ENCODE peak calls at places on chromosomes 7 and 10, in four cellular contexts. W, A, O and Q are unnamed samples.

GRCh38 chr7:99665312-99665759 is 14.5 kb downstream of the CYP3A5 start:
- DNase-seq in W (peak), A (no peak), O (no peak), Q (no peak)

GRCh38 chr7:151115836-151116418 is 29.7 kb downstream of the AGAP3 start:
- DNase-seq in W (no peak), A (no peak), O (no peak), Q (no peak)

GRCh38 chr10:78300526-78300925 is 266.9 kb downstream of the RPS24 start:
- DNase-seq in W (no peak), A (no peak), O (no peak), Q (no peak)

GRCh38 chr10:76150139-76150885 is 718.9 kb downstream of the LRMDA start:
- DNase-seq in W (no peak), A (no peak), O (peak), Q (no peak)

GRCh38 chr7:20785211-20786048 is 1.3 kb downstream of the SP8 start:
- DNase-seq in W (no peak), A (no peak), O (no peak), Q (no peak)

GRCh38 chr10:127102176-127102575 is 94.2 kb downstream of the INSYN2A start:
- DNase-seq in W (no peak), A (no peak), O (no peak), Q (no peak)

GRCh38 chr7:140696024-140696678 is 357 bp upstream of the NDUFB2 start:
- DNase-seq in W (peak), A (no peak), O (peak), Q (no peak)

GRCh38 chr10:4196948-4197390 is 412.0 kb upstream of the KLF6 start:
- DNase-seq in W (no peak), A (no peak), O (no peak), Q (peak)

GRCh38 chr7:146565872-146566271 is 449.3 kb downstream of the CNTNAP2 start:
- DNase-seq in W (no peak), A (no peak), O (no peak), Q (no peak)

GRCh38 chr7:15643000-15643705 is 43.3 kb downstream of the MEOX2 start:
- DNase-seq in W (no peak), A (no peak), O (no peak), Q (no peak)

GRCh38 chr10:122083478-122084025 is 94.6 kb downstream of the TACC2 start:
- DNase-seq in W (no peak), A (no peak), O (no peak), Q (no peak)

GRCh38 chr10:98418596-98419265 is 3.7 kb upstream of the PYROXD2 start:
- DNase-seq in W (no peak), A (no peak), O (no peak), Q (no peak)

GRCh38 chr10:61904711-61905445 is 3.4 kb downstream of the ARID5B start:
- DNase-seq in W (peak), A (peak), O (peak), Q (peak)

GRCh38 chr10:659710-660141 is 29.7 kb downstream of the DIP2C start:
- DNase-seq in W (no peak), A (no peak), O (no peak), Q (peak)
- TF ChIP-seq POLR2A in W (no peak), A (no peak), O (no peak), Q (no peak)

DNA sequence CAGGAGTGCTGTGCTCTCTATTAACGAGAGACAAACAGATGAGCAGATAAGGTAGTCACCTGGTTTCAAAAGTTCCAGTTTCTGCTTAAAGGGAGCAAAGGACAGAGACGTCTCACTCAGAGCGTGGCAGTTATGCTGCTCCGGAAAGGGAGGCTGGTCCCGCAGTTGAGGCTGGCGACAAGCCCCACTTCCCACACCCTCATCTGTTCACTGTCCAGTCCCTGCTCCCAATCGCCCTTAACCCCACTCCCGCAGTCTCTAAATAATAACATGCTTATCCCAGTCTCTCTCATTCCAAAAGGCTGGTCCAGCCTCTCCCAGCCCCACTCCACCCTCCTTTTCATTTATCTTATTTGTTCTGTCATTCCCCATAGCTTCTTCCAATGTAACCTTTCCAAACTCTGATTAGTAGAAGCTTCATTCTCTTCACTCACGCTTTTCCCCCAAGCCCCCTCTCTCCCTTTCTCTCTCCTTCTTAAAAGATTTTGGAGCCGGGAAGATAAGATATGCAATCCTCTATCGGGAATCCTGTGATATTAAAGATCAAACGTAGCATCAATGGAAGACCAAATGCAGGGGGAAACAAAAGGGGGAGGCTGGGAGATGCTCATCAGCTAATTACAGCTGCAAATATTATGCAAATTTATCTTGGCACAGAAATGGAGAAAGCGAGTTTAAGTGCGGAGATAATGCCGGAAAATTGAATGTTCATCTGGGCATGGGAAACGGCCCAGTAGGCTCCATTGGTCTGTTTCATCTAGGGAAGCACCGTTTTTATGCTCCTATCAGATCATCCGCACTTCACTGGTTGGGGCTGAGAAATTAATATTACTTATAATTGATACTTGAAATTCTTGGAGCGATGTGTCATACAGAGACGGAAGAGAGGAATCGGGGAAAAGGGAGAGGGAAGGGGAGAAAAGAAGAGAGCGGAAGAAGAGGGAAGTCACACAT is 16.3 kb upstream of the GATA3 start:
- DNase-seq in W (no peak), A (no peak), O (no peak), Q (peak)
- TF ChIP-seq MYC in W (no peak), A (no peak), O (no peak), Q (no peak)

GRCh38 chr7:17253885-17254284 is 44.6 kb upstream of the AHR start:
- DNase-seq in W (no peak), A (no peak), O (no peak), Q (no peak)

GRCh38 chr7:17256375-17256774 is 42.1 kb upstream of the AHR start:
- DNase-seq in W (no peak), A (no peak), O (no peak), Q (no peak)

DNA sequence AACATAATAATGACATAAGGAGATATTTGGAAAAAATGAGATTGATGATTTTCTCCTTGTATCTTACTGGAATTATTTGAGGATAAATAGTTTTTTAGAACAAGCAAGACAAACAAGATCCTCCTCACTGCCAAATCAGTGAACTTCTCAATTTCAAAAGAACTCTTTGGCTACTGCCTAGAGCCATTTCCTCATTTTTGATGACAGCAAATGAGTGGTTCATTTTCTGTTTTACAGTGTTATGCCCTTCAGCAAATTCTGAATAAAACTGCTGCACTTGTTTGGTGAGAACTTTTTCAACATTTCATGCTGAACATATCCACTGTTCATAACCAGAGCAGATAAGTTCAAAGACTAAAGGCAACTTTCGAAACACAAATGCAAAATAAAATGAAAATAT is 42.5 kb upstream of the AHR start:
- DNase-seq in W (no peak), A (no peak), O (no peak), Q (no peak)
- H3K9ac ChIP-seq in W (no peak), A (no peak), O (no peak), Q (no peak)

DNA sequence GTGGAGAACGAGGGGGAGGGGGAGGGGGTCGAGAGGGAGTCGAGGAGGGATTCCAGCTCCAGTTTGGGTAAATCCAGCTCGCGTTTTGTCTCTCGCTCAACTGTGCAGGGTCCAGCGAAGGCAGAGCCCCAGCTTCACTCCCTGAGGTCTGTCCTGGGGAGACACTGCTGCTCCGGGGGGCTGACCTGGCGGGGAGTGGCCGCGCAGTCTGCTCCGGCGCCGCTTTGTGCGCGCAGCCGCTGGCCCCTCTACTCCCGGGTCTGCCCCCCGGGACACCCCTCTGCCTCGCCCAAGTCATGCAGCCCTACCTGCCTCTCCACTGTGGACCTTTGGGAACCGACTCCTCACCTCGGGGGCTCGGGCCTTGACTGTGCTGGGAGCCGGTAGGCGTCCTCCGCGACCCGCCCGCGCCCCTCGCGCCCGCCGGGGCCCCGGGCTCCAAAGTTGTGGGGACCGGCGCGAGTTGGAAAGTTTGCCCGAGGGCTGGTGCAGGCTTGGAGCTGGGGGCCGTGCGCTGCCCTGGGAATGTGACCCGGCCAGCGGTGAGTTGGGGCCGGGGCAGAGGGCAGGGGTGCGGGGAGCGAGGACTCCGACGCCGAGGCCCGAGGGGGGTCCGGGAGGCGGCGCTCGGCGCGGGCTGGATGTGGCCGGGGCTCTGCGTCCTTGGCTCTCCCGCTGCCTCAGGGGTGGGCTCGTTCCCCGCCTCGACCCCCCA is at the start of gene TET1:
- DNase-seq in W (peak), A (no peak), O (peak), Q (no peak)
- TF ChIP-seq POLR2A in W (peak), A (no peak), O (peak), Q (no peak)